ENCODE peak calls at places on chromosomes 12 and 14, in four cellular contexts. U is A549, W is HepG2, P is K562. Z is an unnamed sample.

GRCh38 chr12:108858399-108859074 is 1.2 kb upstream of the SSH1 start:
- DNase-seq in U (no peak), W (no peak), P (no peak), Z (no peak)

GRCh38 chr12:104439137-104439536 is 17.6 kb upstream of the CHST11 start:
- DNase-seq in U (no peak), W (no peak), P (no peak), Z (no peak)

GRCh38 chr12:121404734-121405133 is 4.8 kb downstream of the RNF34 start:
- DNase-seq in U (no peak), W (peak), P (no peak), Z (no peak)

GRCh38 chr14:61561657-61562276 is 133.5 kb upstream of the HIF1A start:
- DNase-seq in U (peak), W (peak), P (peak), Z (peak)

GRCh38 chr12:25074113-25074512 is 120.8 kb downstream of the DNAI7 start:
- DNase-seq in U (no peak), W (no peak), P (no peak), Z (no peak)

GRCh38 chr14:20302042-20302761 is 3.5 kb downstream of the TTC5 start:
- DNase-seq in U (no peak), W (no peak), P (no peak), Z (peak)

GRCh38 chr12:22282283-22282682 is 52.2 kb downstream of the ST8SIA1 start:
- DNase-seq in U (peak), W (no peak), P (no peak), Z (peak)

GRCh38 chr14:93720981-93721483 is 67.3 kb downstream of the PRIMA1 start:
- DNase-seq in U (no peak), W (no peak), P (no peak), Z (no peak)

GRCh38 chr14:52461721-52462120 is 90.6 kb downstream of the TXNDC16 start:
- DNase-seq in U (no peak), W (no peak), P (no peak), Z (no peak)

GRCh38 chr14:68786491-68787234 is 6.2 kb downstream of the ZFP36L1 start:
- DNase-seq in U (peak), W (no peak), P (no peak), Z (peak)

GRCh38 chr14:59347511-59347900 is 117.7 kb downstream of the GPR135 start:
- DNase-seq in U (no peak), W (no peak), P (no peak), Z (no peak)

GRCh38 chr14:104147346-104148125 is 9.1 kb downstream of the KIF26A start:
- DNase-seq in U (no peak), W (no peak), P (no peak), Z (no peak)
- TF ChIP-seq MAZ in U (no peak), W (no peak), P (no peak), Z (no peak)

GRCh38 chr14:101043891-101044290 is 140.4 kb upstream of the RTL1 start:
- DNase-seq in U (no peak), W (no peak), P (no peak), Z (no peak)

GRCh38 chr14:101046071-101046470 is 142.5 kb upstream of the RTL1 start:
- DNase-seq in U (no peak), W (no peak), P (no peak), Z (no peak)

GRCh38 chr14:101047326-101047725 is 143.8 kb upstream of the RTL1 start:
- DNase-seq in U (no peak), W (no peak), P (peak), Z (no peak)

GRCh38 chr14:101044741-101045140 is 141.2 kb upstream of the RTL1 start:
- DNase-seq in U (no peak), W (no peak), P (no peak), Z (no peak)

DNA sequence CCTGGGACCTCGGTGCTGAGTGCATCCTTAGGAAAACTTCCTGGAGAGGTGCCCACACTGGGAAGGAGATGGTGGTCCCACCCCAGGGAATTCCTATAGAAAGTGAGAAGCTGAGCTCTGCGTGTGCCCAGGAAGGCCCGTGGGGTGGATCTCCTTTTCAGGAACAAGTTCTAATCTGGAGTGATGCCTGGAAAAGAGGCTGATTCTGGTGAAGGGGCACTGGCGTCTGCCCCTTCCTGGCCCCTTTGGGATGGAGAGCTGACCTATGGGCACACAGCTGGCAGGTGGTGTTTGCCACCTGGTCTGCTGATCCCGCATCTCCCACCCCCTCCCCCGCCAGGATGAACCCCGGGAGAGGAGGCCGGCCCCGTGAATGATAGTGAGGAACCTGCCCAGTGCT is 142.0 kb upstream of the RTL1 start:
- DNase-seq in U (no peak), W (no peak), P (no peak), Z (no peak)
- TF ChIP-seq MAZ in U (no peak), W (no peak), P (no peak), Z (no peak)

DNA sequence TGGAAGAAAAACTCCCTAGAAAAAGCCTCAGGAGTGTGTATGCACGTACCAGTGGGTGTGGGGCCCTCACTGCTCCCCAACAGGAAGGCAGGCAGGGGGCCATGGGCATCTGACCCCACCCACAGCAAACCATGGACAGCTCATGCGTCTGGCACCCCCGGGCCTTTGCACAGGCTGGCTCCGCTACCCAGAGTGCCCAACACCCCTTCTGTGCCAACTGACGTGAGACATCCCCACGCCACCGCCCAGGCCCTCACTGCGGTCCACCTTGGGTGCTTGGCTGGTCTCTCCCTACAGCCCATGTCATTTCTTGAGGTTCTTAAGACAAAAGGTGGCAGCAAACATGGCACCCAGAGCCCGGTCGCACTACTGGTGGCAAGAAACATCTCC is 91.4 kb downstream of the NCOR2 start:
- DNase-seq in U (no peak), W (no peak), P (no peak), Z (no peak)
- TF ChIP-seq MAZ in U (no peak), W (no peak), P (no peak), Z (no peak)

GRCh38 chr12:65761301-65761700 is 63.0 kb upstream of the HMGA2 start:
- DNase-seq in U (no peak), W (no peak), P (no peak), Z (no peak)
- TF ChIP-seq MAZ in U (no peak), W (no peak), P (no peak), Z (no peak)

GRCh38 chr14:33515441-33515840 is 435.4 kb downstream of the EGLN3 start:
- DNase-seq in U (no peak), W (no peak), P (no peak), Z (no peak)

GRCh38 chr14:33509454-33509853 is 441.4 kb downstream of the EGLN3 start:
- DNase-seq in U (no peak), W (no peak), P (no peak), Z (no peak)

GRCh38 chr14:33510991-33511390 is 439.9 kb downstream of the EGLN3 start:
- DNase-seq in U (no peak), W (no peak), P (no peak), Z (no peak)

GRCh38 chr14:33509927-33510535 is 440.8 kb downstream of the EGLN3 start:
- DNase-seq in U (no peak), W (no peak), P (no peak), Z (no peak)

GRCh38 chr14:33512201-33512600 is 438.7 kb downstream of the EGLN3 start:
- DNase-seq in U (no peak), W (no peak), P (no peak), Z (no peak)
- TF ChIP-seq MAZ in U (no peak), W (no peak), P (no peak), Z (no peak)

GRCh38 chr12:40192704-40193255 is 32.0 kb upstream of the LRRK2 start:
- DNase-seq in U (no peak), W (no peak), P (no peak), Z (no peak)
- TF ChIP-seq MAZ in U (no peak), W (no peak), P (no peak), Z (no peak)